ENCODE peak calls at places on chromosomes 6 and 20, in nine cellular contexts. One of them, this sample, is unnamed.

GRCh38 chr20:43925786-43926185 is 11.1 kb downstream of the TOX2 start:
- DNase-seq in CD4-positive, alpha-beta T cell: peak; percentile 9
- DNase-seq in right lobe of liver: no peak
- DNase-seq in fibroblast of lung: peak; percentile 59
- DNase-seq in B cell: peak; percentile 46
- DNase-seq in tibial artery: no peak
- DNase-seq in psoas muscle: no peak
- DNase-seq in tibial nerve: no peak
- DNase-seq in left ventricle myocardium inferior: peak; percentile 30
- DNase-seq in this sample: no peak

GRCh38 chr6:157228421-157229218 is 94.7 kb downstream of the TMEM242 start:
- DNase-seq in CD4-positive, alpha-beta T cell: no peak
- DNase-seq in right lobe of liver: no peak
- DNase-seq in fibroblast of lung: no peak
- DNase-seq in B cell: no peak
- DNase-seq in tibial artery: peak; percentile 65
- DNase-seq in psoas muscle: no peak
- DNase-seq in tibial nerve: no peak
- DNase-seq in left ventricle myocardium inferior: no peak
- DNase-seq in this sample: no peak

GRCh38 chr6:27145731-27146455 is 101.6 kb upstream of the PRSS16 start:
- DNase-seq in CD4-positive, alpha-beta T cell: peak; percentile 54
- DNase-seq in right lobe of liver: peak; percentile 68
- DNase-seq in fibroblast of lung: peak; percentile 93
- DNase-seq in B cell: peak; percentile 82
- DNase-seq in tibial artery: peak; percentile 91
- DNase-seq in psoas muscle: peak; percentile 67
- DNase-seq in tibial nerve: peak; percentile 79
- DNase-seq in left ventricle myocardium inferior: peak; percentile 65
- DNase-seq in this sample: peak; percentile 61

GRCh38 chr6:169190144-169190584 is 63.5 kb downstream of the THBS2 start:
- DNase-seq in CD4-positive, alpha-beta T cell: no peak
- DNase-seq in right lobe of liver: no peak
- DNase-seq in fibroblast of lung: peak; percentile 99
- DNase-seq in B cell: no peak
- DNase-seq in tibial artery: peak; percentile 94
- DNase-seq in psoas muscle: peak; percentile 83
- DNase-seq in tibial nerve: peak; percentile 61
- DNase-seq in left ventricle myocardium inferior: peak; percentile 73
- DNase-seq in this sample: no peak

GRCh38 chr6:19311786-19312185 is 525.4 kb upstream of the ID4 start:
- DNase-seq in CD4-positive, alpha-beta T cell: no peak
- DNase-seq in right lobe of liver: no peak
- DNase-seq in fibroblast of lung: no peak
- DNase-seq in B cell: no peak
- DNase-seq in tibial artery: no peak
- DNase-seq in psoas muscle: no peak
- DNase-seq in tibial nerve: no peak
- DNase-seq in left ventricle myocardium inferior: no peak
- DNase-seq in this sample: no peak

GRCh38 chr6:53603381-53604121 is 58.6 kb upstream of the GCLC start:
- DNase-seq in CD4-positive, alpha-beta T cell: no peak
- DNase-seq in right lobe of liver: no peak
- DNase-seq in fibroblast of lung: peak; percentile 63
- DNase-seq in B cell: no peak
- DNase-seq in tibial artery: no peak
- DNase-seq in psoas muscle: no peak
- DNase-seq in tibial nerve: peak; percentile 43
- DNase-seq in left ventricle myocardium inferior: no peak
- DNase-seq in this sample: no peak

GRCh38 chr6:129978148-129978916 is 40.0 kb upstream of the L3MBTL3 start:
- DNase-seq in CD4-positive, alpha-beta T cell: no peak
- DNase-seq in right lobe of liver: no peak
- DNase-seq in fibroblast of lung: no peak
- DNase-seq in B cell: no peak
- DNase-seq in tibial artery: no peak
- DNase-seq in psoas muscle: no peak
- DNase-seq in tibial nerve: no peak
- DNase-seq in left ventricle myocardium inferior: no peak
- DNase-seq in this sample: no peak

GRCh38 chr6:1510239-1510638 is 99.5 kb upstream of the FOXC1 start:
- DNase-seq in CD4-positive, alpha-beta T cell: no peak
- DNase-seq in right lobe of liver: no peak
- DNase-seq in fibroblast of lung: no peak
- DNase-seq in B cell: no peak
- DNase-seq in tibial artery: no peak
- DNase-seq in psoas muscle: no peak
- DNase-seq in tibial nerve: no peak
- DNase-seq in left ventricle myocardium inferior: no peak
- DNase-seq in this sample: no peak

GRCh38 chr6:4693158-4693557 is 83.0 kb upstream of the CDYL start:
- DNase-seq in CD4-positive, alpha-beta T cell: no peak
- DNase-seq in right lobe of liver: no peak
- DNase-seq in fibroblast of lung: no peak
- DNase-seq in B cell: no peak
- DNase-seq in tibial artery: no peak
- DNase-seq in psoas muscle: no peak
- DNase-seq in tibial nerve: no peak
- DNase-seq in left ventricle myocardium inferior: no peak
- DNase-seq in this sample: no peak

GRCh38 chr6:85360794-85361642 is 88.9 kb upstream of the NT5E start:
- DNase-seq in CD4-positive, alpha-beta T cell: no peak
- DNase-seq in right lobe of liver: no peak
- DNase-seq in fibroblast of lung: peak; percentile 98
- DNase-seq in B cell: no peak
- DNase-seq in tibial artery: no peak
- DNase-seq in psoas muscle: no peak
- DNase-seq in tibial nerve: peak; percentile 16
- DNase-seq in left ventricle myocardium inferior: no peak
- DNase-seq in this sample: no peak

GRCh38 chr20:36830791-36831691 is 44.9 kb upstream of the TLDC2 start:
- DNase-seq in CD4-positive, alpha-beta T cell: no peak
- DNase-seq in right lobe of liver: no peak
- DNase-seq in fibroblast of lung: peak; percentile 23
- DNase-seq in B cell: no peak
- DNase-seq in tibial artery: peak; percentile 97
- DNase-seq in psoas muscle: peak; percentile 74
- DNase-seq in tibial nerve: peak; percentile 23
- DNase-seq in left ventricle myocardium inferior: peak; percentile 80
- DNase-seq in this sample: no peak

GRCh38 chr20:41395669-41396664 is 29.3 kb upstream of the EMILIN3 start:
- DNase-seq in CD4-positive, alpha-beta T cell: no peak
- DNase-seq in right lobe of liver: no peak
- DNase-seq in fibroblast of lung: no peak
- DNase-seq in B cell: no peak
- DNase-seq in tibial artery: no peak
- DNase-seq in psoas muscle: no peak
- DNase-seq in tibial nerve: no peak
- DNase-seq in left ventricle myocardium inferior: no peak
- DNase-seq in this sample: no peak

GRCh38 chr6:1590580-1590979 is 19.1 kb upstream of the FOXC1 start:
- DNase-seq in CD4-positive, alpha-beta T cell: no peak
- DNase-seq in right lobe of liver: no peak
- DNase-seq in fibroblast of lung: no peak
- DNase-seq in B cell: no peak
- DNase-seq in tibial artery: peak; percentile 32
- DNase-seq in psoas muscle: no peak
- DNase-seq in tibial nerve: no peak
- DNase-seq in left ventricle myocardium inferior: no peak
- DNase-seq in this sample: no peak

GRCh38 chr6:116476021-116476678 is 15.0 kb downstream of the CALHM6 start:
- DNase-seq in CD4-positive, alpha-beta T cell: no peak
- DNase-seq in right lobe of liver: no peak
- DNase-seq in fibroblast of lung: no peak
- DNase-seq in B cell: peak; percentile 80
- DNase-seq in tibial artery: no peak
- DNase-seq in psoas muscle: no peak
- DNase-seq in tibial nerve: no peak
- DNase-seq in left ventricle myocardium inferior: no peak
- DNase-seq in this sample: peak; percentile 61

DNA sequence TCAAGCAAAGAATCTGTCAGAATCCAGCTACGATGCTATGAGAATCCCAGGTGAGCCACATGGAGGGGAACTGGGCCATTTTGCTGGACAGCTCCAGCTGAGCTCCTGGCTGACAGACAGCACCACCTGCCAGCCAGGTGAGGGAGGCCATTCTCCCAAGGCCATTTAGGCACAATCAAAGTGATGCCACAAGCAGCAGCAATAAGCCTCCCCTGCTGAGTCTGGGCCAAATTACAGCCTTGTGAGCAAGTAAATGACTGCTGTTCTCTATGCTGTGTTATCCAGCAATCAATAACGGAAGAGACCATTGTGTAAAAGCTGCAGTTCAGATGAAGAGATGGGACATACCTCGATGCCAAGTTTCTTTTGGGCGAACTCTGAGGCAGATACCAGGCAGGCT is 14.1 kb upstream of the SCGN start:
- DNase-seq in CD4-positive, alpha-beta T cell: no peak
- DNase-seq in right lobe of liver: peak; percentile 60
- DNase-seq in fibroblast of lung: no peak
- DNase-seq in B cell: no peak
- DNase-seq in tibial artery: no peak
- DNase-seq in psoas muscle: no peak
- DNase-seq in tibial nerve: no peak
- DNase-seq in left ventricle myocardium inferior: no peak
- DNase-seq in this sample: no peak
- TF ChIP-seq CTCF in CD4-positive, alpha-beta T cell: no peak
- TF ChIP-seq CTCF in right lobe of liver: peak; percentile 25
- TF ChIP-seq CTCF in fibroblast of lung: no peak
- TF ChIP-seq CTCF in B cell: no peak
- TF ChIP-seq CTCF in tibial artery: no peak
- TF ChIP-seq CTCF in psoas muscle: no peak
- TF ChIP-seq CTCF in tibial nerve: no peak
- TF ChIP-seq CTCF in left ventricle myocardium inferior: no peak
- TF ChIP-seq CTCF in this sample: no peak

GRCh38 chr20:57652865-57653545 is 32.8 kb upstream of the ZBP1 start:
- DNase-seq in CD4-positive, alpha-beta T cell: no peak
- DNase-seq in right lobe of liver: no peak
- DNase-seq in fibroblast of lung: no peak
- DNase-seq in B cell: peak; percentile 33
- DNase-seq in tibial artery: peak; percentile 63
- DNase-seq in psoas muscle: no peak
- DNase-seq in tibial nerve: peak; percentile 4
- DNase-seq in left ventricle myocardium inferior: no peak
- DNase-seq in this sample: peak; percentile 21
- TF ChIP-seq CTCF in CD4-positive, alpha-beta T cell: no peak
- TF ChIP-seq CTCF in right lobe of liver: no peak
- TF ChIP-seq CTCF in fibroblast of lung: no peak
- TF ChIP-seq CTCF in B cell: no peak
- TF ChIP-seq CTCF in tibial artery: no peak
- TF ChIP-seq CTCF in psoas muscle: no peak
- TF ChIP-seq CTCF in tibial nerve: no peak
- TF ChIP-seq CTCF in left ventricle myocardium inferior: no peak
- TF ChIP-seq CTCF in this sample: no peak

GRCh38 chr6:21587182-21587924 is 6.2 kb upstream of the SOX4 start:
- DNase-seq in CD4-positive, alpha-beta T cell: no peak
- DNase-seq in right lobe of liver: no peak
- DNase-seq in fibroblast of lung: peak; percentile 71
- DNase-seq in B cell: peak; percentile 52
- DNase-seq in tibial artery: peak; percentile 77
- DNase-seq in psoas muscle: peak; percentile 59
- DNase-seq in tibial nerve: peak; percentile 27
- DNase-seq in left ventricle myocardium inferior: peak; percentile 61
- DNase-seq in this sample: peak; percentile 34

GRCh38 chr6:21588812-21589811 is 4.4 kb upstream of the SOX4 start:
- DNase-seq in CD4-positive, alpha-beta T cell: peak; percentile 50
- DNase-seq in right lobe of liver: peak; percentile 89
- DNase-seq in fibroblast of lung: peak; percentile 92
- DNase-seq in B cell: peak; percentile 81
- DNase-seq in tibial artery: peak; percentile 89
- DNase-seq in psoas muscle: peak; percentile 85
- DNase-seq in tibial nerve: peak; percentile 89
- DNase-seq in left ventricle myocardium inferior: peak; percentile 88
- DNase-seq in this sample: peak; percentile 81

GRCh38 chr6:21587925-21588811 is 5.4 kb upstream of the SOX4 start:
- DNase-seq in CD4-positive, alpha-beta T cell: no peak
- DNase-seq in right lobe of liver: peak; percentile 69
- DNase-seq in fibroblast of lung: peak; percentile 70
- DNase-seq in B cell: peak; percentile 55
- DNase-seq in tibial artery: peak; percentile 76
- DNase-seq in psoas muscle: peak; percentile 51
- DNase-seq in tibial nerve: peak; percentile 38
- DNase-seq in left ventricle myocardium inferior: peak; percentile 52
- DNase-seq in this sample: peak; percentile 61

GRCh38 chr6:21592953-21593352 is 598 bp upstream of the SOX4 start:
- DNase-seq in CD4-positive, alpha-beta T cell: no peak
- DNase-seq in right lobe of liver: no peak
- DNase-seq in fibroblast of lung: no peak
- DNase-seq in B cell: no peak
- DNase-seq in tibial artery: no peak
- DNase-seq in psoas muscle: no peak
- DNase-seq in tibial nerve: no peak
- DNase-seq in left ventricle myocardium inferior: no peak
- DNase-seq in this sample: no peak

DNA sequence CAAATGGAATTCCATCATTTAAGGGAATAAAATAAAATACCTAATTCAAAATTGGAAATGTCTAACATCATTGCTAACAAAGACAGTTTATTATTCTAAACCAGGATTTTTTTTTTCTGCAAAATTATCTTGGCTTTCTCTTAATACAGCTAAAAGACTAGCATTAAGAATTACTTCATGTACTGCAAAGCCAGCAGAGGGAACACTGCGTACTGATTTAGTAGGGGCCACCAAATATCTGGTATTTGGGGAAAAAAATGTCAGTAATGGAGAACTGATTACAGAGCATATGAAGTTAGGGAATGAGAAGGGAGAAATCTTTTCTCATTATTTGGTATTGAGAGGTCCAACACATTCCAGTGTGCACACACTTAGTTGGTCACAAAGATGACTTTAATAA is 3.2 kb upstream of the SOX4 start:
- DNase-seq in CD4-positive, alpha-beta T cell: no peak
- DNase-seq in right lobe of liver: no peak
- DNase-seq in fibroblast of lung: no peak
- DNase-seq in B cell: no peak
- DNase-seq in tibial artery: no peak
- DNase-seq in psoas muscle: no peak
- DNase-seq in tibial nerve: no peak
- DNase-seq in left ventricle myocardium inferior: no peak
- DNase-seq in this sample: no peak
- TF ChIP-seq CTCF in CD4-positive, alpha-beta T cell: no peak
- TF ChIP-seq CTCF in right lobe of liver: no peak
- TF ChIP-seq CTCF in fibroblast of lung: no peak
- TF ChIP-seq CTCF in B cell: no peak
- TF ChIP-seq CTCF in tibial artery: no peak
- TF ChIP-seq CTCF in psoas muscle: no peak
- TF ChIP-seq CTCF in tibial nerve: no peak
- TF ChIP-seq CTCF in left ventricle myocardium inferior: no peak
- TF ChIP-seq CTCF in this sample: no peak

DNA sequence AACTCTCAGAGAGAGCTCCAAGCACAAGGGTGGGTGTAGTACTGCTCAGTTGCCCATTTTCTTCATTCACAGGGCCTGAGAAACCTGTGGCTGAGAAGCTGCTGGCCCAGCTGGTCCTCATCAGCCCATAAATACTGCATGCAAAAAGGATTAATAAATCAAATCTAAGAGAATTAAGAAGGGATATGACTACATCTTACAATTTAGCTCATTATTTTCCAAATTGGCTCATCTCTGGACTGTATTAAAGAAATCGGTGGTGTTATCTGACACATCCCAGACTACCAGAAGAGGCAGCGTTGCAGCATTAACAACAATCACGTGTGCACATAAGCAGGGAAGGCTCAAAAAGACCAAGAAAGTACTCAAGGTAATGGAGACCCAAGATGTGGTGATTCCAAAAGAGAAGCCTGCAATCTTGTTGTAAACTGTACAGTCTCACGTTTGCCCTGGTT is 90.7 kb downstream of the CD24 start:
- DNase-seq in CD4-positive, alpha-beta T cell: no peak
- DNase-seq in right lobe of liver: no peak
- DNase-seq in fibroblast of lung: no peak
- DNase-seq in B cell: no peak
- DNase-seq in tibial artery: no peak
- DNase-seq in psoas muscle: no peak
- DNase-seq in tibial nerve: no peak
- DNase-seq in left ventricle myocardium inferior: no peak
- DNase-seq in this sample: no peak
- TF ChIP-seq CTCF in CD4-positive, alpha-beta T cell: no peak
- TF ChIP-seq CTCF in right lobe of liver: no peak
- TF ChIP-seq CTCF in fibroblast of lung: no peak
- TF ChIP-seq CTCF in B cell: no peak
- TF ChIP-seq CTCF in tibial artery: no peak
- TF ChIP-seq CTCF in psoas muscle: no peak
- TF ChIP-seq CTCF in tibial nerve: no peak
- TF ChIP-seq CTCF in left ventricle myocardium inferior: no peak
- TF ChIP-seq CTCF in this sample: no peak

This sample was measured in GM13976.